ENCODE peak calls at places on chromosomes 12 and 14, in ten cellular contexts. P, V, Q, N, I, L, R, J, T and O are unnamed samples.

GRCh38 chr12:97148941-97149559 is 242.0 kb downstream of the NEDD1 start:
- DNase-seq in I (peak), R (peak), T (peak), J (no peak), Q (peak), V (peak), L (peak), P (no peak), N (no peak), O (no peak)

GRCh38 chr14:99879401-99880295 is 86.4 kb downstream of the EML1 start:
- DNase-seq in I (peak), J (no peak), L (peak), Q (no peak), T (peak), P (peak), V (peak), R (no peak), N (peak), O (peak)

GRCh38 chr14:54981698-54982097 is 45.2 kb downstream of the WDHD1 start:
- DNase-seq in J (no peak), N (no peak), T (peak), L (peak), Q (no peak), V (peak), P (peak), I (peak), R (peak), O (no peak)

GRCh38 chr14:98138666-98139065 is 1133.3 kb downstream of the BCL11B start:
- DNase-seq in R (peak), L (peak), N (no peak), J (no peak), V (peak), P (no peak), I (no peak), Q (peak), T (peak), O (no peak)

GRCh38 chr12:46524778-46525177 is 152.2 kb upstream of the SLC38A2 start:
- DNase-seq in N (peak), L (peak), J (peak), T (peak), R (peak), P (peak), V (peak), Q (peak), I (peak), O (no peak)

GRCh38 chr14:30193791-30194407 is 266.3 kb upstream of the PRKD1 start:
- DNase-seq in I (peak), R (no peak), T (peak), N (peak), Q (no peak), L (peak), V (peak), P (no peak), J (no peak), O (peak)

GRCh38 chr14:60151715-60152114 is 13.5 kb downstream of the DHRS7 start:
- DNase-seq in I (peak), J (peak), L (peak), R (peak), T (peak), N (peak), Q (peak), P (no peak), V (peak), O (peak)

GRCh38 chr14:68448379-68448778 is 344.5 kb downstream of the ZFP36L1 start:
- DNase-seq in P (no peak), L (no peak), R (no peak), V (no peak), J (no peak), N (no peak), I (no peak), Q (no peak), T (no peak), O (no peak)

GRCh38 chr12:54401127-54401526 is 16.6 kb upstream of the ZNF385A start:
- DNase-seq in R (no peak), N (no peak), J (no peak), P (no peak), L (no peak), V (no peak), T (no peak), I (no peak), Q (no peak), O (no peak)

GRCh38 chr12:68521321-68521839 is 89.3 kb upstream of the RAP1B start:
- DNase-seq in N (peak), P (peak), Q (no peak), I (peak), R (peak), J (no peak), T (peak), V (peak), L (peak), O (peak)

GRCh38 chr12:43337571-43338497 is 214.2 kb downstream of the ADAMTS20 start:
- DNase-seq in L (no peak), Q (no peak), I (peak), T (no peak), V (peak), J (no peak), N (no peak), R (no peak), P (no peak), O (no peak)

GRCh38 chr12:54060975-54061778 is 7.5 kb downstream of the HOXC4 start:
- DNase-seq in P (no peak), N (no peak), J (no peak), V (no peak), L (no peak), T (no peak), Q (no peak), I (no peak), R (no peak), O (no peak)

GRCh38 chr12:131850856-131851559 is 22.8 kb downstream of the MMP17 start:
- DNase-seq in I (no peak), R (no peak), N (no peak), Q (no peak), L (no peak), P (no peak), V (no peak), T (no peak), J (no peak), O (no peak)

GRCh38 chr14:68137704-68138619 is 318.4 kb downstream of the RAD51B start:
- DNase-seq in T (peak), I (peak), L (peak), J (peak), R (peak), N (peak), V (peak), P (peak), Q (no peak), O (peak)

GRCh38 chr14:100824156-100824555 is 1.8 kb upstream of the MEG3 start:
- DNase-seq in V (peak), J (no peak), P (no peak), R (peak), T (peak), Q (peak), N (no peak), I (peak), L (peak), O (no peak)

GRCh38 chr12:12744556-12745305 is 27.6 kb downstream of the CDKN1B start:
- DNase-seq in N (no peak), Q (no peak), P (no peak), I (no peak), T (no peak), V (no peak), L (no peak), J (no peak), R (no peak), O (no peak)

GRCh38 chr14:79721399-79722084 is 489.8 kb downstream of the DIO2 start:
- DNase-seq in J (no peak), I (no peak), V (no peak), N (no peak), R (no peak), P (no peak), T (no peak), Q (no peak), L (no peak), O (no peak)

GRCh38 chr14:99131632-99132271 is 140.2 kb downstream of the BCL11B start:
- DNase-seq in N (no peak), R (no peak), L (no peak), T (no peak), I (no peak), Q (no peak), J (peak), P (no peak), V (no peak), O (no peak)

GRCh38 chr12:116164976-116165425 is 112.5 kb downstream of the MED13L start:
- DNase-seq in L (no peak), N (peak), V (peak), T (no peak), P (no peak), I (peak), R (no peak), Q (no peak), J (no peak), O (no peak)

GRCh38 chr12:48002773-48003218 is 1.5 kb downstream of the COL2A1 start:
- DNase-seq in N (no peak), T (peak), I (peak), J (peak), R (peak), Q (no peak), P (no peak), V (peak), L (peak), O (no peak)

GRCh38 chr12:65827827-65828231 is 3.5 kb downstream of the HMGA2 start:
- DNase-seq in V (peak), I (no peak), T (peak), P (no peak), Q (no peak), L (no peak), N (no peak), J (no peak), R (no peak), O (no peak)

GRCh38 chr12:125272252-125272980 is 207.2 kb downstream of the AACS start:
- DNase-seq in I (no peak), R (no peak), L (peak), Q (no peak), V (no peak), N (no peak), P (no peak), J (peak), T (no peak), O (no peak)

GRCh38 chr12:4830568-4830967 is 79.1 kb upstream of the KCNA1 start:
- DNase-seq in T (no peak), N (no peak), J (no peak), V (peak), Q (no peak), L (no peak), P (no peak), I (no peak), R (no peak), O (no peak)

GRCh38 chr14:96584907-96585671 is 82.9 kb downstream of the PAPOLA start:
- DNase-seq in V (no peak), Q (no peak), L (no peak), N (no peak), J (peak), I (no peak), R (peak), P (no peak), T (no peak), O (no peak)

GRCh38 chr12:5379737-5380496 is 52.0 kb upstream of the NTF3 start:
- DNase-seq in J (no peak), I (no peak), Q (peak), P (no peak), N (no peak), T (no peak), V (no peak), L (no peak), R (no peak), O (no peak)

GRCh38 chr14:90815817-90816662 is at the start of gene TTC7B:
- DNase-seq in Q (peak), P (no peak), I (peak), V (peak), N (no peak), L (peak), R (peak), J (no peak), T (peak), O (no peak)

GRCh38 chr12:42969357-42969756 is 379.8 kb upstream of the PRICKLE1 start:
- DNase-seq in T (peak), J (no peak), I (no peak), L (no peak), Q (no peak), N (no peak), R (no peak), P (no peak), V (no peak), O (no peak)

GRCh38 chr12:3962661-3963483 is 89.7 kb upstream of the PARP11 start:
- DNase-seq in Q (no peak), N (no peak), T (no peak), I (no peak), R (no peak), J (peak), L (no peak), V (no peak), P (no peak), O (no peak)

GRCh38 chr12:126163984-126164383 is 1098.7 kb downstream of the AACS start:
- DNase-seq in J (no peak), P (no peak), T (no peak), R (no peak), I (no peak), Q (peak), N (no peak), L (no peak), V (no peak), O (no peak)

GRCh38 chr12:109999983-110000505 is 814 bp downstream of the ANKRD13A start:
- DNase-seq in P (peak), V (peak), T (peak), J (peak), I (no peak), L (peak), Q (no peak), N (no peak), R (no peak), O (no peak)

GRCh38 chr12:129961111-129961510 is 57.3 kb upstream of the TMEM132D start:
- DNase-seq in Q (no peak), I (no peak), P (no peak), N (no peak), T (no peak), L (no peak), R (no peak), V (peak), J (no peak), O (no peak)

GRCh38 chr14:69643430-69644200 is 32.2 kb downstream of the SUSD6 start:
- DNase-seq in P (peak), T (no peak), R (no peak), I (peak), L (no peak), V (peak), Q (peak), N (no peak), J (peak), O (no peak)

GRCh38 chr12:12823308-12823707 is 10.2 kb downstream of the DDX47 start:
- DNase-seq in P (peak), L (peak), T (peak), N (peak), Q (no peak), R (no peak), J (no peak), I (peak), V (peak), O (no peak)

GRCh38 chr12:21190016-21190415 is 59.0 kb downstream of the SLCO1B1 start:
- DNase-seq in L (no peak), V (no peak), R (no peak), I (no peak), P (no peak), Q (no peak), N (no peak), T (no peak), J (no peak), O (no peak)

GRCh38 chr12:58346032-58346632 is 404.8 kb downstream of the ATP23 start:
- DNase-seq in V (peak), R (peak), J (no peak), L (peak), Q (no peak), P (peak), I (peak), T (peak), N (no peak), O (no peak)

GRCh38 chr12:119366007-119366406 is 31.5 kb downstream of the CCDC60 start:
- DNase-seq in R (no peak), T (no peak), P (no peak), I (no peak), J (no peak), V (no peak), N (no peak), Q (no peak), L (no peak), O (no peak)

GRCh38 chr12:119365451-119365850 is 30.9 kb downstream of the CCDC60 start:
- DNase-seq in T (no peak), R (no peak), L (no peak), P (no peak), J (no peak), N (no peak), V (no peak), I (no peak), Q (no peak), O (no peak)

GRCh38 chr12:119374615-119375014 is 40.1 kb downstream of the CCDC60 start:
- DNase-seq in V (no peak), R (no peak), Q (no peak), I (no peak), L (no peak), N (no peak), J (no peak), T (no peak), P (no peak), O (no peak)

GRCh38 chr12:119372540-119372939 is 38.0 kb downstream of the CCDC60 start:
- DNase-seq in R (no peak), V (no peak), P (no peak), I (no peak), T (no peak), J (peak), Q (no peak), N (no peak), L (no peak), O (no peak)

GRCh38 chr12:119369907-119370546 is 35.5 kb downstream of the CCDC60 start:
- DNase-seq in L (no peak), P (no peak), V (no peak), T (no peak), N (no peak), I (no peak), Q (no peak), J (no peak), R (no peak), O (no peak)
- H3K4me3 ChIP-seq in L (no peak), P (no peak), V (no peak), T (no peak), N (no peak), I (no peak), Q (no peak), J (no peak), R (no peak), O (no peak)

GRCh38 chr12:24025153-24025798 is 75.8 kb upstream of the SOX5 start:
- DNase-seq in V (no peak), L (no peak), N (no peak), P (no peak), I (peak), R (no peak), T (no peak), J (no peak), Q (no peak), O (no peak)
- TF ChIP-seq CTCF in V (peak), L (peak), N (peak), P (peak), I (peak), R (peak), T (peak), J (no peak), Q (peak), O (no peak)

GRCh38 chr14:74610199-74610865 is 1.7 kb downstream of the LTBP2 start:
- DNase-seq in V (no peak), L (no peak), P (no peak), R (no peak), I (no peak), Q (no peak), J (no peak), T (no peak), N (no peak), O (no peak)
- H3K4me3 ChIP-seq in V (peak), L (peak), P (peak), R (peak), I (peak), Q (no peak), J (no peak), T (peak), N (peak), O (peak)

GRCh38 chr14:24316597-24316950 is 5.3 kb downstream of the LTB4R start:
- DNase-seq in N (no peak), L (no peak), Q (no peak), T (no peak), I (no peak), V (no peak), P (no peak), J (peak), R (no peak), O (no peak)
- TF ChIP-seq CTCF in N (no peak), L (no peak), Q (no peak), T (no peak), I (no peak), V (no peak), P (no peak), J (no peak), R (no peak), O (no peak)

GRCh38 chr12:52903855-52904508 is 894 bp downstream of the KRT8 start:
- DNase-seq in Q (peak), R (peak), P (no peak), I (no peak), N (no peak), V (peak), L (no peak), J (no peak), T (peak), O (no peak)
- H3K4me3 ChIP-seq in Q (peak), R (no peak), P (peak), I (no peak), N (peak), V (no peak), L (no peak), J (peak), T (no peak), O (no peak)

GRCh38 chr12:56590237-56590830 is 39.8 kb downstream of the BAZ2A start:
- DNase-seq in Q (no peak), T (peak), N (no peak), P (no peak), L (no peak), I (peak), V (no peak), J (no peak), R (peak), O (no peak)
- TF ChIP-seq CTCF in Q (no peak), T (peak), N (peak), P (peak), L (peak), I (peak), V (peak), J (no peak), R (peak), O (peak)

DNA sequence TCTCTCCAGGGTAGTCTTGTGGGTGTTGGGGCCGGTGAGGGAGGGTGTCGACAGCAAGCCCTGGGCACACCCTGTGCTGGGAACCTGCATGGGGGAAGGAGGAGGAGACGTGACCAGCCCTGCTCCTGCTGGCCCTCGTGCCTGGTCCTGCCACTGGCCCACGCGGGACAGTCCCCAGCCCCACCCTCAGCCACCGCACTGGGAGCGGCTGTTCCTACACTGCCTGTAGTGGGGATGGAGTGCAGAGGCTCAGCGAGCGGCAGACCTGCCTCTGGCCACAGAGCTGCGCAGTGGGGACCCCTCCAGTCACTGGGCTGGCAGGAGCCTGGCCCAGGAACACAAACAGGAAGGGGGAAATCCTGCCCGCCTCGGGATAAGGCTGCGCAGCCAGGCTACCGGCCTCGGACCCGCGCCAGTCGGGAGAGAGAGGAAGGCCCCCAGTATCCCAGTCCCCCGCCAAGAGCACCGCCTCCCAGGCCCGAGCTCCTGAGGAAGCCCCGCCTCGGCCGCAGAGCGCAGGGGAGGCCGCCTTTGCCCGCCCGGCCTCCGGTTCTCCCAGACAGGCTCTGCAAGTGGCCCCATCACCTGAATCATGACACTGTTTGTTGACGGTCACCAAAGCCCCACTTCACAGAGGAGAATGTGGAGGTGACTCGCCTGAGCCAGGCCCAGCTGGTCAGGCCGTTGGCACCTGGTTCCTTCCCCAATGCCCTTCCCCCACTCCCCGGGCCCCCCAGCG is 10.6 kb downstream of the AHNAK2 start:
- DNase-seq in P (no peak), T (peak), L (peak), N (no peak), V (peak), J (peak), Q (peak), I (no peak), R (peak), O (no peak)
- H3K4me3 ChIP-seq in P (peak), T (peak), L (peak), N (peak), V (peak), J (no peak), Q (no peak), I (peak), R (no peak), O (peak)

DNA sequence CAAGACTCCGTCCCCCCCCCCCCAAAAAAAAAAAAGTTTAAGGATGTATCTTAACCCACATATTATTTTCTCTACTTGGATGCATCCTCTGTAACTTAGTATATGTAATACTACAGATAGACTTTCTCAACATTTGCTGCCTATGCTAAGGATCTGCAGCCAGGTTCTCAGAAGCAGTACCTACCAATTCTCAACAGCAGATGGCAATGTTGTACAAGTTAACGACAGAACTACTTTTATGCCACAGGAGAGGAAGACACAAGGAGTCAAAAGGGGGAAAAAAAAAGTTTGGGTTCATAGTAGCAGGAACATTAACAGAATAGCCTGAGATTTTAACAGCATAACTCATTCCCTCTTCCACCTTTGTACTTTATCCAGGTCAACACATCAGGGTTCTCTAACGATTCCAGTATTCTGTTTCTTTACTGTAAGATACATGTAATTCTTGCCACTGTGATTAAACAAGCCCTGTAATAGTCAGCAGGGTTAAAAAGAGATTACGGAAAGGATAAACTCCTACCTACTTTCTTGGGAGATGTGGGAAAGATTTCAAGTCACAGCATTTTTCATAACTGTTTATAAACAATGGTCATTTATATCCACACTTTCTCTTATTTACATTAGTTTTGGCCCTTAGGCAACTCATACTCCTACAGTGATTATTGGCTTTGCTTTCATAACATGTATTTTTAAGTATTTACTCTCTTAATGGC is 5.7 kb upstream of the NEK9 start:
- DNase-seq in V (peak), R (peak), P (peak), T (peak), Q (no peak), N (no peak), I (peak), L (peak), J (no peak), O (peak)
- TF ChIP-seq CTCF in V (peak), R (peak), P (peak), T (peak), Q (peak), N (peak), I (peak), L (peak), J (no peak), O (peak)